ENCODE peak calls at places on chromosomes 11 and 22, in eight cellular contexts. B, N, M, W, T, F, K and I are unnamed samples. For H3K9me3, the result is how much of the 10 kb centered on the place peaks cover.

GRCh38 chr11:75051043-75051442 is 45.6 kb downstream of the OR2AT4 start:
- DNase-seq in B (no peak), N (peak), M (no peak), W (no peak), T (no peak), F (no peak), K (peak), I (no peak)

GRCh38 chr11:125166903-125167291 is 2.3 kb downstream of the PKNOX2 start:
- DNase-seq in B (no peak), N (no peak), M (no peak), W (no peak), T (no peak), F (no peak), K (no peak), I (no peak)

GRCh38 chr11:124717786-124718634 is 21.7 kb upstream of the NRGN start:
- DNase-seq in B (no peak), N (peak), M (peak), W (peak), T (peak), F (peak), K (peak), I (peak)

GRCh38 chr11:77407613-77408012 is 66.3 kb downstream of the PAK1 start:
- DNase-seq in B (peak), N (no peak), M (no peak), W (peak), T (peak), F (peak), K (no peak), I (peak)

GRCh38 chr11:123194308-123195181 is 503 bp downstream of the CLMP start:
- DNase-seq in B (no peak), N (peak), M (peak), W (peak), T (peak), F (peak), K (no peak), I (no peak)

GRCh38 chr11:6609502-6610015 is 2.5 kb downstream of the TAF10 start:
- DNase-seq in B (no peak), N (peak), M (no peak), W (no peak), T (no peak), F (no peak), K (no peak), I (no peak)

GRCh38 chr22:32998373-32998772 is 59.8 kb downstream of the SYN3 start:
- DNase-seq in B (no peak), N (no peak), M (no peak), W (no peak), T (no peak), F (no peak), K (peak), I (no peak)

GRCh38 chr11:74388678-74389327 is 9.4 kb downstream of the PGM2L1 start:
- DNase-seq in B (no peak), N (peak), M (no peak), W (peak), T (peak), F (peak), K (peak), I (peak)

GRCh38 chr11:66547662-66548009 is 933 bp downstream of the ACTN3 start:
- DNase-seq in B (no peak), N (peak), M (no peak), W (no peak), T (no peak), F (no peak), K (no peak), I (no peak)

GRCh38 chr11:128379587-128380279 is 207.6 kb downstream of the ETS1 start:
- DNase-seq in B (no peak), N (no peak), M (no peak), W (no peak), T (peak), F (no peak), K (no peak), I (no peak)

GRCh38 chr22:29032014-29032475 is 29.6 kb downstream of the C22orf31 start:
- DNase-seq in B (no peak), N (peak), M (no peak), W (no peak), T (no peak), F (no peak), K (no peak), I (no peak)

DNA sequence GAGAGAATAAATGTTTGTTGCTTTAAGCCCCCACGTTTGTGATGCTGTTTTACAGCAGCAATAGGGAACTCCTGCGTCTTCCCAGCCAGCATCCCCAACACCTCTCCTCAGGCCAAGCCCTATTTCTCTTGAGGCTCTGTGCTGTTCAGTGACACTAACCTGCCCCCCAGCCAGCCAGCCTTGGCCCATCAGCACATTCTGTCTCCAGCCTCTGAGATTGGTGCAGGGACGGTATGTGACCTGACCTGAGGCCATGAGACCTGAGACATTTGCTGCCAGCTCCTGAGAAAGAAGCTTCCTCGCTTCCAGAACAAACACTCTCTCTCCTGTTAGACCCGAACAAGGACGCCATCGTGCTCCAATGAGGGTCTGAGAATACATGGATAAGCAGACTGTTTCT is 38.5 kb upstream of the SLC35C1 start:
- DNase-seq in B (no peak), N (no peak), M (no peak), W (no peak), T (no peak), F (no peak), K (no peak), I (no peak)
- H3K9ac ChIP-seq in B (no peak), N (no peak), M (no peak), W (no peak), T (no peak), F (no peak), K (no peak), I (no peak)

DNA sequence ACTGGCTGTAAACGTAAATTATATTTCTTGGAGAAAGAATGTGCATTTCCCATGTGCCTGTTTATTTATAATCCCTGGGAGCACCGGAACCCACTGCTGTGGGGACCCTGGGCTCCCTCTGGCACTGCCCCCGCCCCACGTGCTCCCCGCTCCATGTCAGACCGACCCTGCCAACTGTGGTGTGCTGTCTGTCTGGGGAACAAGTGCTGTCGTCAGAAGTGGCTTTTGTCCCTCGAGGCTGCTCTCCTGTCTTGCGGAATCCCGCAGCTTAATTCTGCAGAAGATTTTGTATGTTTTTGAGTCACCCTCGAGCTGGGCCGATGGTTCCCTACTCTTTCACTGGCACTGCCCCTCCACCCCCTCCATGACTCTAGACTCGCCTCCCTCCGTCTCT is 2.4 kb downstream of the LRRC10B start:
- DNase-seq in B (no peak), N (no peak), M (no peak), W (no peak), T (no peak), F (no peak), K (no peak), I (no peak)
- H3K9me3 ChIP-seq in B (under half), N (under half), M (under half), W (under half), T (under half), F (under half), K (under half), I (under half)

DNA sequence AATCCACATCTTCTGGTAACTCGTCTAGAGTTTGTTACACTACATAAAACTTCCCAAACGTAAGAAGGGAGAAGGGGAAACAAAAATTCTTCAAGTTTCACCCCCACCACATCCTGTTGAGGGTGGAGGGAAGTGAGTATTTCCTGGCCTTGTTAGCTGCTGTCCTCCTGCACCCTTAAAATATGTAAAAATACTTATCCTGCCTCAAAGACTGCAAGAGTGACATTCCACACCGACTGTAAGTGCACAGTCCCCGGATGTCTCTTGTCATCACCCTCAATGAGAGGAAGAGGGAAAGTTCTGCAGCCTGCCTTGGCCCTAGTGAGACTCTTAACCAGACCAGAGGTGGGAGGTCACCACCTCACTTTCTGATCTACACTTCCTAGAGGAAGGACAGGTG is 3.3 kb downstream of the TMEM121B start:
- DNase-seq in B (no peak), N (no peak), M (no peak), W (no peak), T (no peak), F (no peak), K (no peak), I (no peak)
- H3K27ac ChIP-seq in B (no peak), N (no peak), M (no peak), W (no peak), T (no peak), F (no peak), K (no peak), I (no peak)

GRCh38 chr22:38163844-38164577 is 17.6 kb downstream of the PLA2G6 start:
- DNase-seq in B (no peak), N (no peak), M (peak), W (no peak), T (no peak), F (no peak), K (no peak), I (no peak)
- H3K9ac ChIP-seq in B (no peak), N (no peak), M (no peak), W (no peak), T (no peak), F (no peak), K (no peak), I (no peak)

GRCh38 chr22:48709453-48709852 is 1118.2 kb downstream of the BRD1 start:
- DNase-seq in B (no peak), N (no peak), M (peak), W (no peak), T (no peak), F (no peak), K (no peak), I (no peak)

GRCh38 chr22:48710410-48710809 is 1117.3 kb downstream of the BRD1 start:
- DNase-seq in B (no peak), N (no peak), M (peak), W (no peak), T (no peak), F (no peak), K (no peak), I (no peak)

GRCh38 chr22:48708558-48709245 is 1119.0 kb downstream of the BRD1 start:
- DNase-seq in B (no peak), N (peak), M (peak), W (no peak), T (no peak), F (no peak), K (no peak), I (no peak)

GRCh38 chr22:48711031-48711431 is 1116.6 kb downstream of the BRD1 start:
- DNase-seq in B (no peak), N (no peak), M (peak), W (no peak), T (no peak), F (no peak), K (no peak), I (no peak)

GRCh38 chr22:48709976-48710375 is 1117.7 kb downstream of the BRD1 start:
- DNase-seq in B (no peak), N (no peak), M (peak), W (no peak), T (no peak), F (no peak), K (no peak), I (no peak)
- H3K9me3 ChIP-seq in B (under half), N (under half), M (under half), W (under half), T (under half), F (under half), K (under half), I (under half)

DNA sequence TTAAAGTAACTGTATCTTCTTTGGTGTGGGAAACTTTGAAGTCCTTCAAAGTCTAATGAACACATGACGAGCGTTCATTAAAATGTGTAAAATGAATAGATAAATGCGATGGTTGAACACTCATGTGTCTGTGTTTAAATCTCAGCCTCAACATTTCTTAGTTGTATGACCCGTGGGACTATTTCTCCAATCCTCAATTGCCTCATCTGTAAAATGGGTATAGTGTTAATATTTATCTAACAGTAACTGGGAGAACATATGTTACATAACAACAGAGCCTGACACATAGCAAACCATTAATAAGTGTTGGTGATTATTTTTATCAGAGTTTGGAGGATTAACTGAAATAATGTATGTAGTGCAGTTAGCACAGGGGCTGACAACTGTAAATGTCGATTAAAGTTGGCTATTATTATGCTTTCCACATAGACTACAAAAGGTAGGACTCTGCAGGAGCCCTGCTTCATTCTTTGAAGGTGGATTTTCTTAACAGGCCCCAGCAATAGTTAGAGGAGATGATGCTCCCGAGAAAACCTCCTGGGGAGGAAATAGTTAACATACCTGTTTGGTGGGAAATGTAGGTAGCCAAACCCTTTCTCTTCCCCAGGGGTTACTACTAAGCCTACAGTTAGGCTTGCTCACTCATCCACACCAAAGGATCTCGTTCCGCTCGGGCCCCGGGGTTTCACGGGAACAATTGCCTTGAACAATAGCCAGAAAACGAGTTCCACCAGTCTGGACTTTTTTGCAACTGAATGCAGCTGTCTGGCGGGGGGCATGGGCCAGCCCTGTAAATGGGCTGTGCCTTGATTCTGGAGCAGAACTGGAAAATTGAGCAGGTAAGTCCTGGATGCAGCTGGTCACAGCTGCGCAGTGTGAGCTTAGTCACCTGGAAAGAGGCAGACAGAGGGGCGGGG is 133.4 kb downstream of the DBX1 start:
- DNase-seq in B (no peak), N (peak), M (peak), W (no peak), T (peak), F (no peak), K (peak), I (no peak)
- H3K27ac ChIP-seq in B (no peak), N (no peak), M (peak), W (no peak), T (peak), F (no peak), K (no peak), I (no peak)

GRCh38 chr11:10749476-10749875 is 1.6 kb upstream of the CTR9 start:
- DNase-seq in B (no peak), N (no peak), M (no peak), W (no peak), T (no peak), F (no peak), K (no peak), I (no peak)

GRCh38 chr11:10751581-10751940 is 515 bp downstream of the CTR9 start:
- DNase-seq in B (no peak), N (no peak), M (no peak), W (no peak), T (no peak), F (no peak), K (no peak), I (no peak)

GRCh38 chr11:10750838-10751580 is at the start of gene CTR9:
- DNase-seq in B (peak), N (peak), M (peak), W (peak), T (peak), F (peak), K (peak), I (peak)

GRCh38 chr11:10752061-10752460 is 1.0 kb downstream of the CTR9 start:
- DNase-seq in B (no peak), N (no peak), M (no peak), W (no peak), T (no peak), F (no peak), K (no peak), I (no peak)

DNA sequence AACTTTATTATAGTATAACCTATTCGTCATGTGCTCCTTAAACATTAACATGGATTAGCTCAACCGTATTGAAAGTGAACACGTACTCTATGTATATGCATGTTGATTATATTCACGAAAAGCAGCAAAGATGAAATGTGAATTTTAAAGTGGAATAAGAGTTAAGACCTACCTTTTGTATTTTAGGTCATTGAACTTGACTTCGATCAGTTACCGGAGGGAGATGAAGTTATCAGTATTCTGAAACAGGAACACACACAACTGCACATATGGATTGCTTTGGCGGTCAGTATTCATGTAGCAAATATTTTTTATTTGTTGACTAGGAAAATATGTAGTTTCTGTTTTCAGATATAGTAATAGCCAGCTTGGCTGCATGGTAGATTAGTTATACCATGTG is 1.4 kb downstream of the CTR9 start:
- DNase-seq in B (no peak), N (no peak), M (no peak), W (no peak), T (no peak), F (no peak), K (no peak), I (no peak)
- H3K9ac ChIP-seq in B (peak), N (no peak), M (peak), W (no peak), T (peak), F (peak), K (no peak), I (no peak)

DNA sequence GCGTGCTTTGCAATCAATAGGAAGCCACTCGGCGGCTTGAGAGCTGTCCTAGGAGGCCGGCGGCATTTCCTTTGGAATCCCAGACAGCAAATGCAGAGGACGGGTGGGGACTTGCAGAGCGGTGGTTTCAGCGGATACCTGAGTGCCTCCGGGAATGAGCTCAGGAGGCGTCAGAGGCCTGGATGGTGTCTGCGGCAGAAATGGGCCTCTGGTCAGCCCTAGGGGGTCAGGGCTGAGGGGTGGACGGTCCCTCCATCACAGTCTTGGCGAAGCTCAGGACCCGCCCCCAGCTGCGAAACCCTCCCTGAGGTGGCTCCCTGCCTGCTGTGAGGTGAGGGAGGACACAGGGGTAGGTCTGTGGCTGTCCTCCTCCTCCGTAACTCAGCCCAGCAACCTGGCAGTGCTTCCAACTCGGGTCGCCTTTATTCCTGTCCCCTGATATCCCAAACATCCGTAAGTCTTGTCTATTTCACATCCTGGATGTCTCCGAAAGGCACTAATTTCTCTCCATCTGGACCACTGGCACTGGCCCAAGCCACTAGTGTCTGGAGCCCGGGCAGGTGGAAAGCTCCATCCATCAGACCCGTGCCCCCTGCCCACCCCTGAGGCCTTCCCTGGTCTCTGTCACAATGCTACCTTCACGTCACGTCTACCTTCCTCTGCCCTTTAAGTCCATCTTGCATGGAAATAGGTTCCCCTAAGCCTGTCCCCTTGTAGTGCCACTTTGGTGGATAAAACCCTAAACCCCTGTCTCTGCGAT is 686.6 kb downstream of the BRD1 start:
- DNase-seq in B (no peak), N (no peak), M (no peak), W (no peak), T (no peak), F (no peak), K (no peak), I (no peak)
- H3K9me3 ChIP-seq in B (under half), N (under half), M (under half), W (under half), T (under half), F (under half), K (under half), I (under half)